ENCODE peak calls at places on chromosome 5, in seven cellular contexts. R, M, U, I, O, F and B are unnamed samples.

GRCh38 chr5:44332360-44332971 is 56.8 kb downstream of the FGF10 start:
- DNase-seq in F (peak), U (no peak), I (no peak), M (peak), R (no peak), O (peak), B (peak)

GRCh38 chr5:143527808-143528207 is 124.3 kb upstream of the NR3C1 start:
- DNase-seq in R (no peak), U (no peak), M (no peak), I (no peak), O (no peak), F (no peak), B (no peak)

GRCh38 chr5:141356133-141356532 is 1.3 kb downstream of the PCDHGA4 start:
- DNase-seq in M (no peak), R (no peak), F (no peak), I (no peak), U (no peak), O (no peak), B (no peak)

GRCh38 chr5:81265101-81265500 is 32.0 kb downstream of the CKMT2 start:
- DNase-seq in R (no peak), U (no peak), O (no peak), F (no peak), M (no peak), I (no peak), B (no peak)

GRCh38 chr5:53369681-53370080 is 110.7 kb upstream of the FST start:
- DNase-seq in I (no peak), O (no peak), F (no peak), R (no peak), M (no peak), U (no peak), B (no peak)

GRCh38 chr5:138702166-138702826 is 50.9 kb upstream of the CTNNA1 start:
- DNase-seq in I (no peak), O (no peak), U (no peak), F (peak), R (no peak), M (no peak), B (peak)

GRCh38 chr5:61802456-61802855 is 470.4 kb downstream of the ZSWIM6 start:
- DNase-seq in R (no peak), O (no peak), U (no peak), F (no peak), M (no peak), I (no peak), B (no peak)

GRCh38 chr5:111580956-111581355 is 68.6 kb upstream of the STARD4 start:
- DNase-seq in F (no peak), I (no peak), M (no peak), R (no peak), U (no peak), O (no peak), B (no peak)

GRCh38 chr5:72242796-72243475 is 77.1 kb downstream of the MRPS27 start:
- DNase-seq in M (no peak), R (no peak), O (peak), I (no peak), F (peak), U (no peak), B (no peak)

GRCh38 chr5:96661841-96662724 is at the start of gene CAST:
- DNase-seq in M (peak), U (peak), I (peak), O (peak), F (peak), R (peak), B (peak)

GRCh38 chr5:156755421-156756087 is 94.5 kb upstream of the PPP1R2B start:
- DNase-seq in R (no peak), M (peak), I (no peak), U (no peak), O (no peak), F (no peak), B (no peak)

GRCh38 chr5:123810253-123810652 is 298.3 kb downstream of the CSNK1G3 start:
- DNase-seq in I (no peak), F (peak), U (no peak), M (no peak), R (peak), O (no peak), B (no peak)

GRCh38 chr5:157563373-157564148 is 12.0 kb downstream of the ADAM19 start:
- DNase-seq in O (no peak), M (no peak), R (peak), I (no peak), U (no peak), F (no peak), B (no peak)

GRCh38 chr5:29833394-29833793 is 1360.1 kb upstream of the CDH6 start:
- DNase-seq in M (no peak), U (no peak), F (no peak), I (no peak), R (no peak), O (no peak), B (no peak)

GRCh38 chr5:147558826-147559225 is 49.0 kb upstream of the DPYSL3 start:
- DNase-seq in O (no peak), F (peak), R (peak), U (no peak), I (peak), M (peak), B (peak)

GRCh38 chr5:168753691-168754254 is 174.6 kb upstream of the PANK3 start:
- DNase-seq in U (no peak), R (no peak), M (no peak), O (no peak), I (no peak), F (no peak), B (no peak)

GRCh38 chr5:134508521-134509195 is 16.8 kb upstream of the JADE2 start:
- DNase-seq in O (no peak), M (no peak), R (no peak), I (no peak), U (no peak), F (no peak), B (no peak)

GRCh38 chr5:149605354-149605997 is 24.2 kb downstream of the ARHGEF37 start:
- DNase-seq in R (no peak), M (no peak), F (no peak), U (no peak), O (no peak), I (no peak), B (peak)

GRCh38 chr5:68141494-68141893 is 74.1 kb upstream of the PIK3R1 start:
- DNase-seq in F (no peak), I (no peak), M (peak), U (no peak), O (no peak), R (no peak), B (no peak)

GRCh38 chr5:32174011-32174866 is at the start of gene GOLPH3:
- DNase-seq in M (peak), I (peak), U (peak), O (peak), F (peak), R (peak), B (peak)

GRCh38 chr5:146813346-146813745 is 65.2 kb downstream of the PPP2R2B start:
- DNase-seq in I (no peak), R (no peak), O (no peak), U (no peak), M (no peak), F (no peak), B (no peak)

GRCh38 chr5:55463613-55464012 is 71.2 kb downstream of the PLPP1 start:
- DNase-seq in I (no peak), O (no peak), M (no peak), U (no peak), R (no peak), F (no peak), B (no peak)

GRCh38 chr5:776862-777711 is 7.4 kb downstream of the ZDHHC11B start:
- DNase-seq in F (no peak), R (no peak), O (no peak), U (no peak), I (no peak), M (no peak), B (no peak)

GRCh38 chr5:67361932-67362729 is 165.5 kb upstream of the CD180 start:
- DNase-seq in M (no peak), U (no peak), I (peak), O (no peak), F (no peak), R (no peak), B (no peak)

GRCh38 chr5:82349651-82350050 is 71.5 kb upstream of the RPS23 start:
- DNase-seq in U (peak), I (peak), O (peak), R (peak), M (peak), F (peak), B (peak)

GRCh38 chr5:103475629-103476240 is 86.9 kb downstream of the NUDT12 start:
- DNase-seq in R (no peak), M (peak), F (peak), I (no peak), U (no peak), O (peak), B (peak)

GRCh38 chr5:139655727-139656271 is 7.7 kb downstream of the CXXC5 start:
- DNase-seq in U (no peak), F (peak), I (peak), M (no peak), R (peak), O (no peak), B (no peak)